ENCODE peak calls at places on chromosomes 2 and 18, in seven cellular contexts. B is posterior vena cava; U is activated CD8-positive, alpha-beta T cell treated with anti-CD3 and anti-CD28 coated beads, Interleukin-2, amount 10 ng/mL, durations not matched to agents 7 days and 5 days; N is stimulated activated CD4-positive, alpha-beta T cell treated with anti-CD3 and anti-CD28 coated beads, Interleukin-15, amount 100 ng/mL, for 1 hour; Y is T-helper 1 cell; F is activated gamma-delta T cell treated with Interleukin-2 at 50 U/mL for 16 hours; L is Peyer's patch. J is an unnamed sample.
A peak's percentile ranks its signal among the peaks of the same experiment; 100 is the strongest.

GRCh38 chr2:239609583-239610310 is 208.9 kb upstream of the HDAC4 start:
- DNase-seq in B (no peak), U (no peak), N (no peak), Y (no peak), F (no peak), L (no peak), J (no peak)

GRCh38 chr18:58394046-58394445 is 234.8 kb downstream of the ALPK2 start:
- DNase-seq in B (no peak), U (no peak), N (no peak), Y (no peak), F (no peak), L (no peak), J (no peak)

GRCh38 chr2:61235716-61236115 is 73.7 kb downstream of the C2orf74 start:
- DNase-seq in B (no peak), U (no peak), N (no peak), Y (no peak), F (no peak), L (no peak), J (no peak)

GRCh38 chr2:83016343-83017110 is 1442.6 kb downstream of the SUCLG1 start:
- DNase-seq in B (no peak), U (no peak), N (no peak), Y (no peak), F (no peak), L (no peak), J (no peak)

GRCh38 chr18:1353025-1353424 is 448.4 kb downstream of the ADCYAP1 start:
- DNase-seq in B (no peak), U (no peak), N (no peak), Y (no peak), F (no peak), L (no peak), J (no peak)

GRCh38 chr2:161625314-161625919 is 1.2 kb downstream of the SLC4A10 start:
- DNase-seq in B (no peak), U (no peak), N (no peak), Y (no peak), F (no peak), L (no peak), J (no peak)

GRCh38 chr18:21918693-21919092 is 178.1 kb downstream of the MIB1 start:
- DNase-seq in B (no peak), U (no peak), N (no peak), Y (no peak), F (no peak), L (no peak), J (no peak)

GRCh38 chr2:109346601-109347228 is 217.7 kb downstream of the SH3RF3 start:
- DNase-seq in B (no peak), U (no peak), N (no peak), Y (no peak), F (no peak), L (no peak), J (no peak)

GRCh38 chr2:43848174-43848573 is 9.4 kb downstream of the ABCG8 start:
- DNase-seq in B (no peak), U (peak; percentile 4), N (no peak), Y (no peak), F (no peak), L (no peak), J (no peak)